ENCODE peak calls at places on chromosomes 13 and 19, in eight cellular contexts. Z, R, D, T, G, Y, F and U are unnamed samples.

GRCh38 chr13:28531195-28531955 is 36.4 kb upstream of the FLT1 start:
- DNase-seq in Z (no peak), R (no peak), D (no peak), T (no peak), G (no peak), Y (no peak), F (peak), U (no peak)

GRCh38 chr19:11164879-11165406 is 9.4 kb upstream of the SPC24 start:
- DNase-seq in Z (no peak), R (peak), D (peak), T (peak), G (peak), Y (no peak), F (peak), U (no peak)

GRCh38 chr19:53795019-53795418 is 29.1 kb downstream of the NLRP12 start:
- DNase-seq in Z (no peak), R (no peak), D (no peak), T (no peak), G (no peak), Y (no peak), F (no peak), U (no peak)

GRCh38 chr19:23887642-23888041 is 27.0 kb upstream of the ZNF726 start:
- DNase-seq in Z (no peak), R (no peak), D (no peak), T (no peak), G (no peak), Y (no peak), F (no peak), U (no peak)

GRCh38 chr19:13056052-13056660 is 46.5 kb downstream of the LYL1 start:
- DNase-seq in Z (no peak), R (peak), D (no peak), T (no peak), G (peak), Y (no peak), F (peak), U (peak)

GRCh38 chr13:106133025-106133424 is 402.4 kb downstream of the EFNB2 start:
- DNase-seq in Z (no peak), R (no peak), D (no peak), T (no peak), G (peak), Y (no peak), F (peak), U (no peak)

GRCh38 chr19:37551123-37551993 is 43.2 kb downstream of the ZNF571 start:
- DNase-seq in Z (no peak), R (no peak), D (no peak), T (no peak), G (peak), Y (no peak), F (peak), U (no peak)

GRCh38 chr19:49347191-49347590 is 12.0 kb downstream of the CD37 start:
- DNase-seq in Z (no peak), R (no peak), D (no peak), T (no peak), G (no peak), Y (no peak), F (no peak), U (no peak)

GRCh38 chr13:96785986-96786385 is 208.3 kb downstream of the OXGR1 start:
- DNase-seq in Z (no peak), R (no peak), D (no peak), T (no peak), G (no peak), Y (no peak), F (no peak), U (no peak)

GRCh38 chr13:60584976-60585375 is 188.0 kb downstream of the TDRD3 start:
- DNase-seq in Z (no peak), R (no peak), D (no peak), T (no peak), G (peak), Y (no peak), F (peak), U (no peak)

GRCh38 chr13:114115191-114115671 is 17.2 kb downstream of the RASA3 start:
- DNase-seq in Z (no peak), R (no peak), D (no peak), T (peak), G (peak), Y (no peak), F (peak), U (no peak)

GRCh38 chr13:24152292-24153214 is 8.0 kb upstream of the SPATA13 start:
- DNase-seq in Z (no peak), R (no peak), D (no peak), T (no peak), G (no peak), Y (no peak), F (no peak), U (no peak)

GRCh38 chr13:100089633-100090032 is 740 bp downstream of the PCCA start:
- DNase-seq in Z (no peak), R (no peak), D (no peak), T (no peak), G (peak), Y (peak), F (peak), U (no peak)

GRCh38 chr13:27188239-27188638 is 16.6 kb upstream of the USP12 start:
- DNase-seq in Z (no peak), R (no peak), D (no peak), T (no peak), G (no peak), Y (no peak), F (no peak), U (no peak)

GRCh38 chr19:54606230-54606629 is 12.8 kb downstream of the LILRA1 start:
- DNase-seq in Z (no peak), R (no peak), D (peak), T (no peak), G (no peak), Y (no peak), F (no peak), U (no peak)

GRCh38 chr19:40688294-40688693 is 2.2 kb downstream of the NUMBL start:
- DNase-seq in Z (no peak), R (no peak), D (no peak), T (no peak), G (no peak), Y (no peak), F (peak), U (no peak)

GRCh38 chr13:22880756-22881701 is 299.8 kb upstream of the SGCG start:
- DNase-seq in Z (no peak), R (no peak), D (no peak), T (no peak), G (no peak), Y (no peak), F (no peak), U (no peak)
- H3K4me3 ChIP-seq in Z (no peak), R (no peak), D (no peak), T (no peak), G (no peak), Y (no peak), F (no peak), U (no peak)

GRCh38 chr19:16442386-16443276 is 29.1 kb downstream of the EPS15L1 start:
- DNase-seq in Z (no peak), R (no peak), D (no peak), T (no peak), G (no peak), Y (no peak), F (no peak), U (no peak)
- H3K4me3 ChIP-seq in Z (no peak), R (no peak), D (no peak), T (no peak), G (no peak), Y (no peak), F (no peak), U (no peak)

GRCh38 chr19:3369337-3370213 is 3.2 kb downstream of the NFIC start:
- DNase-seq in Z (no peak), R (no peak), D (no peak), T (peak), G (no peak), Y (no peak), F (no peak), U (no peak)

GRCh38 chr19:3370214-3370720 is 3.9 kb downstream of the NFIC start:
- DNase-seq in Z (no peak), R (no peak), D (no peak), T (no peak), G (no peak), Y (no peak), F (no peak), U (no peak)

GRCh38 chr19:3368441-3368795 is 2.0 kb downstream of the NFIC start:
- DNase-seq in Z (no peak), R (no peak), D (no peak), T (no peak), G (no peak), Y (no peak), F (no peak), U (no peak)

GRCh38 chr19:3367572-3368440 is 1.4 kb downstream of the NFIC start:
- DNase-seq in Z (no peak), R (no peak), D (no peak), T (no peak), G (no peak), Y (no peak), F (no peak), U (no peak)

GRCh38 chr19:3368848-3369336 is 2.5 kb downstream of the NFIC start:
- DNase-seq in Z (no peak), R (no peak), D (no peak), T (no peak), G (no peak), Y (no peak), F (peak), U (no peak)
- H3K4me3 ChIP-seq in Z (peak), R (peak), D (peak), T (peak), G (peak), Y (no peak), F (peak), U (peak)

GRCh38 chr19:45645068-45645630 is 6.0 kb upstream of the EML2 start:
- DNase-seq in Z (no peak), R (no peak), D (no peak), T (no peak), G (no peak), Y (no peak), F (no peak), U (no peak)
- H3K4me3 ChIP-seq in Z (peak), R (peak), D (peak), T (peak), G (peak), Y (peak), F (peak), U (peak)

GRCh38 chr19:954272-954671 is 28.4 kb downstream of the ARID3A start:
- DNase-seq in Z (no peak), R (no peak), D (no peak), T (no peak), G (no peak), Y (no peak), F (no peak), U (no peak)

GRCh38 chr19:952680-953500 is 27.1 kb downstream of the ARID3A start:
- DNase-seq in Z (no peak), R (no peak), D (no peak), T (no peak), G (no peak), Y (no peak), F (no peak), U (no peak)

GRCh38 chr19:952049-952679 is 26.3 kb downstream of the ARID3A start:
- DNase-seq in Z (no peak), R (no peak), D (no peak), T (no peak), G (no peak), Y (no peak), F (no peak), U (no peak)

GRCh38 chr19:954672-955494 is 29.0 kb downstream of the ARID3A start:
- DNase-seq in Z (no peak), R (no peak), D (no peak), T (no peak), G (no peak), Y (no peak), F (no peak), U (no peak)

GRCh38 chr19:953501-954271 is 27.9 kb downstream of the ARID3A start:
- DNase-seq in Z (no peak), R (no peak), D (no peak), T (no peak), G (no peak), Y (no peak), F (no peak), U (no peak)
- H3K4me3 ChIP-seq in Z (no peak), R (no peak), D (no peak), T (no peak), G (no peak), Y (no peak), F (no peak), U (no peak)

DNA sequence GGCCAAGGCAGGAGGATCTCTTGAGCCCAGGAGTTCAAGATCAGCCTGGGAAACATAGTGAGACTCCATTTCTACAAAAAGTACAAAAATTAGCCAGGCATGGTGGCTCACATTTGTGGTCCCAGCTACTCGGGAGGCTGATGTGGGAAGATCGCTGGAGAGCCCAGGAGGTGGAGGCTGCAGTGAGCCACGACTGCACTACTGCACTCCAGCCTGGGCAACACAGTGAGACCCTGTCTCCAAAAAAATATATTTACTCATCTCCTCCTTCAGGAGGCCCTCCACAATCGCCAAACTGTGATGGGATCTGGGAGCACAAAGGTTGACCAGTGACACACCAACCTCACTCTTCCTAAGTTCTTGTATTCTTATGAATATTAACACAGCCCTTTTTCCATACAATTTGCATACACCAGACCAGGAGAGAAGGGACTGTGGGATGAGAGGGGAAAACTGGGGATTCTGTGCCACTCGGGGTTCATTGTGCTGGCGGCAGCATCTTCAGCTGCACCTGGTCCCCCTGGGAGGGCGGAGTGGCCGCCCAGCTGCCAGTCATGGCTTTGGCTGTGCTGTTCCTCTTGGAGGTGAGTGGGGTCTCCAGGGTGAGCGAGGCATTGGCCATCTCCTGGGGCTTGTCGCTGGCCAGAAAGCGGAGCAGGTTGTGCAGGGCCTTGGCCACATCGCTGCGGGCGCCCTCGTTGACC is 5.8 kb upstream of the OPA3 start:
- DNase-seq in Z (no peak), R (no peak), D (no peak), T (no peak), G (no peak), Y (no peak), F (no peak), U (no peak)
- H3K4me3 ChIP-seq in Z (no peak), R (no peak), D (no peak), T (no peak), G (no peak), Y (no peak), F (no peak), U (no peak)

GRCh38 chr19:51695702-51696315 is 2.7 kb downstream of the SPACA6 start:
- DNase-seq in Z (no peak), R (no peak), D (no peak), T (no peak), G (no peak), Y (no peak), F (no peak), U (no peak)

GRCh38 chr19:51693246-51693645 is at the start of gene SPACA6:
- DNase-seq in Z (no peak), R (no peak), D (no peak), T (no peak), G (no peak), Y (no peak), F (no peak), U (no peak)

GRCh38 chr19:51695088-51695487 is 2.0 kb downstream of the SPACA6 start:
- DNase-seq in Z (no peak), R (no peak), D (no peak), T (no peak), G (no peak), Y (no peak), F (no peak), U (no peak)

GRCh38 chr19:51693819-51694218 is 689 bp downstream of the SPACA6 start:
- DNase-seq in Z (no peak), R (no peak), D (no peak), T (no peak), G (no peak), Y (no peak), F (no peak), U (no peak)

DNA sequence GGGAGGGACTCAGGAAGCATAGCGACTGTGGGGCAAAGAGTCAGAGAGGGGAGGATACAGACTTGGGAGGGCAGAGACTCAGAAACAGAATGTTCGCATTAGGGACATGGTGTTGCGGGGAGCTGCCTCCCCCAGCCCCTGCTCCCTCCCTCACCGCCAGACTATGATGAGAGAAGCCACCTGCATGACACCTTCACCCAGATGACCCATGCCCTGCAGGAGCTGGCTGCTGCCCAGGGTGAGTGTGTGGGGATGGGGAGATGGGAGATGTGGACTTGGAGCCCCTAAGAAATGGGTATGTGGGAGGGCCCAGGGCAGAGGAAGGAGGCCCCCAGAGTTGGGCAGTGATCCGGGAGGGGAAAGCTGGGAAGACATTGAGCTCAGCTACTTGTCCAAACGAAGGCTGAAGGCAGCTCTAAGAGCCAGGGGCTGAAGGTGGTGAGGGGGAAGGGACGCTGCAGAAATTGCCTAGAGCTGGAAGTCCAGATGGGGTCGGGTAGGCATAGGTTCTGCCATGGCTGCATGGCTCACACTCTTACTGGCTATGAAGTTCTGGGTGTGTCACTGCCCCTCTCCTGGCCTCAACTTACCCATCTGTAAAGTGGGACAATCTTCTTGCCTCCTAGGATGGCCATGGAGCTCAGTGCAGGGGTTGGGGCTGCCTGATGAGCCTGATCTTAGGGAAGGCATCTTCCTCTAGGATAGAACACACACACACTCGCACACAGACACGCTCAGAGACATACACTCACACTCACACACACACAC is 1.4 kb downstream of the SPACA6 start:
- DNase-seq in Z (no peak), R (no peak), D (no peak), T (no peak), G (no peak), Y (no peak), F (no peak), U (no peak)
- H3K4me3 ChIP-seq in Z (no peak), R (no peak), D (no peak), T (no peak), G (no peak), Y (no peak), F (no peak), U (no peak)

GRCh38 chr13:50511877-50512332 is 331.6 kb downstream of the DLEU7 start:
- DNase-seq in Z (no peak), R (no peak), D (no peak), T (no peak), G (no peak), Y (no peak), F (no peak), U (no peak)
- H3K4me3 ChIP-seq in Z (no peak), R (no peak), D (peak), T (peak), G (peak), Y (peak), F (no peak), U (no peak)

DNA sequence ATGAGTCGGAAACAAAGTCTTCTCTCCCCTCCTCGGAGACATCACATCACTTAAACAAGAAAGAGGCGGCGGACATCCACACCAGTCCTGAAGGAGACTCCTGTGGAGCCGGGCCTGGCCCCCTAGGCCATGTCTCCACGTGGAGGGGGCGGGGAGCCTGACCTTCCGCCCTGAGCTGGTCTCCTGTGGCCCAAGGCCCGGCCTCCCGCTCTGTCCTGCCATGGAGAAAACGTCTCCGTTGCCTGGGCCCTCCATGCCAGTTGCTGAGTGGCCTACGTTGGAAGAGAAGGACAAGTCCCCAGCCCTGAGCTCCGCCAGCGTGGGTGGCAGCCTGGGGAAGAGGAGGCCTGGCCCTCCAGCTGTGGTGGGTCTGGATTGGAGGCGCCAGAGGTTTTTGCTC is 5.5 kb upstream of the CACTIN start:
- DNase-seq in Z (no peak), R (no peak), D (no peak), T (no peak), G (no peak), Y (no peak), F (no peak), U (no peak)
- H3K4me3 ChIP-seq in Z (no peak), R (no peak), D (no peak), T (no peak), G (no peak), Y (no peak), F (no peak), U (no peak)